ENCODE peak calls at places on chromosomes 6 and 20, in ten cellular contexts. M, I, F, N, D, A, Z, P, W and B are unnamed samples.
A peak's percentile ranks its signal among the peaks of the same experiment; 100 is the strongest.

GRCh38 chr6:79605968-79606764 is 25.0 kb upstream of the SH3BGRL2 start:
- DNase-seq in I (no peak), P (peak; percentile 28), M (no peak), Z (no peak), N (no peak), W (no peak), A (no peak), F (no peak), D (peak; percentile 4), B (no peak)

GRCh38 chr6:4649728-4650127 is 126.5 kb upstream of the CDYL start:
- DNase-seq in I (no peak), Z (no peak), P (no peak), A (no peak), F (no peak), M (no peak), N (no peak), W (no peak), D (peak; percentile 83), B (no peak)

GRCh38 chr6:45115696-45116095 is 212.4 kb upstream of the RUNX2 start:
- DNase-seq in A (no peak), W (no peak), F (no peak), P (no peak), N (no peak), D (peak; percentile 14), M (no peak), Z (no peak), I (no peak), B (no peak)

GRCh38 chr6:125812394-125813231 is 21.9 kb downstream of the NCOA7 start:
- DNase-seq in Z (no peak), I (no peak), M (no peak), N (no peak), W (no peak), D (peak; percentile 75), A (peak; percentile 90), F (no peak), P (no peak), B (no peak)

GRCh38 chr6:9140861-9141534 is 705.7 kb upstream of the SLC35B3 start:
- DNase-seq in P (no peak), F (no peak), D (peak; percentile 18), I (peak; percentile 6), M (no peak), Z (no peak), A (peak; percentile 9), W (no peak), N (no peak), B (no peak)

GRCh38 chr6:149474108-149474935 is 10.5 kb downstream of the ZC3H12D start:
- DNase-seq in M (no peak), W (peak; percentile 60), N (no peak), I (no peak), A (no peak), P (no peak), F (no peak), Z (no peak), D (no peak), B (no peak)

GRCh38 chr6:169168706-169169105 is 84.9 kb downstream of the THBS2 start:
- DNase-seq in P (no peak), N (no peak), A (no peak), F (no peak), W (no peak), D (no peak), M (no peak), I (no peak), Z (no peak), B (no peak)

GRCh38 chr20:20237093-20237959 is 130.6 kb upstream of the INSM1 start:
- DNase-seq in M (peak; percentile 26), I (peak; percentile 49), W (peak; percentile 46), P (peak; percentile 54), F (peak; percentile 33), N (no peak), Z (peak; percentile 56), A (no peak), D (peak; percentile 22), B (no peak)

GRCh38 chr6:154247119-154247814 is 109.3 kb downstream of the IPCEF1 start:
- DNase-seq in F (no peak), D (peak; percentile 26), W (no peak), N (no peak), I (no peak), M (no peak), Z (no peak), P (no peak), A (no peak), B (no peak)

GRCh38 chr20:61599061-61599930 is 347.2 kb downstream of the CDH4 start:
- DNase-seq in P (peak; percentile 69), F (no peak), M (no peak), D (no peak), W (no peak), N (no peak), A (no peak), Z (no peak), I (no peak), B (no peak)

GRCh38 chr6:16766043-16766521 is 4.8 kb upstream of the ATXN1 start:
- DNase-seq in A (peak; percentile 97), M (no peak), P (no peak), N (no peak), F (no peak), D (peak; percentile 82), W (no peak), Z (no peak), I (no peak), B (no peak)

GRCh38 chr20:35088231-35088794 is 4.3 kb downstream of the TRPC4AP start:
- DNase-seq in D (peak; percentile 55), M (no peak), A (no peak), P (no peak), N (no peak), Z (no peak), W (no peak), F (no peak), I (no peak), B (no peak)

DNA sequence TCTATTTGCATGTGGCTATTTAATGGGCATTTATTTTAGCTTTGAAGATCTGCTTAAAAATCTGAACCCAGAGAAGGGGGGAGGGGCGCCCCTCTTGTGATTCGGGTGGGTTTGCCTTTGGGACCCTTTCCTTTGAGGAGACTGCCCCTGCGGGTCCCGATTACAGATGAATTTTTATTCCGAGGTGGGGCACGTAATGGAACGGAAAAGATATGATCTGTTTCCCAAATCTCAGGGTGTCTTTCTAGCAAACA is 30.9 kb downstream of the TFAP2A start:
- DNase-seq in N (no peak), D (no peak), W (no peak), F (no peak), Z (no peak), A (no peak), M (no peak), I (no peak), P (no peak), B (no peak)
- TF ChIP-seq CTCF in N (no peak), D (no peak), W (no peak), F (no peak), Z (no peak), A (no peak), M (no peak), I (no peak), P (no peak), B (no peak)

DNA sequence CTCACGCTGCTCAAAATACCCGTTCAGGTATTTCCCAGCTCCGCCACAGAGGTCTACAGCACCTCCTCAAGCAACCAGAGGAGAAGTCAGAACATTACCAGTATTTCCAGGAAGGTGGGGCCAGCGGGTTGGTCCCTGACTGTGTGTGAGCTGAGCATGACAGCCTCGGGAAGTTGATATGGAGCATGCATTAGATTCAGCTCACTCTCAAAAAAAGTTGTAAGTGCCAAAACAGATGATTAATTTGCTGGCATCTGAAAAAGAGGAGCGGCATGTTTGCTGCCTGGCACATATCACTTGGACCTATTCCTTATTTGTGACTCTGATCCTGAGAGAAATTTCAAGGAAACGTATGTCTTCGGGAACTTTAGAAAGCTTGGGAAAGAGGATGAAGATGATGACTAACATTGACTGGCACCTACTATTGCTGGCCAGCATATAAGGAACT is 32.3 kb downstream of the ELOVL2 start:
- DNase-seq in D (peak; percentile 92), W (no peak), P (peak; percentile 44), M (no peak), Z (no peak), N (no peak), I (peak; percentile 65), A (no peak), F (no peak), B (no peak)
- TF ChIP-seq CTCF in D (peak; percentile 14), W (no peak), P (no peak), M (no peak), Z (no peak), N (no peak), I (no peak), A (no peak), F (no peak), B (peak; percentile 2)

DNA sequence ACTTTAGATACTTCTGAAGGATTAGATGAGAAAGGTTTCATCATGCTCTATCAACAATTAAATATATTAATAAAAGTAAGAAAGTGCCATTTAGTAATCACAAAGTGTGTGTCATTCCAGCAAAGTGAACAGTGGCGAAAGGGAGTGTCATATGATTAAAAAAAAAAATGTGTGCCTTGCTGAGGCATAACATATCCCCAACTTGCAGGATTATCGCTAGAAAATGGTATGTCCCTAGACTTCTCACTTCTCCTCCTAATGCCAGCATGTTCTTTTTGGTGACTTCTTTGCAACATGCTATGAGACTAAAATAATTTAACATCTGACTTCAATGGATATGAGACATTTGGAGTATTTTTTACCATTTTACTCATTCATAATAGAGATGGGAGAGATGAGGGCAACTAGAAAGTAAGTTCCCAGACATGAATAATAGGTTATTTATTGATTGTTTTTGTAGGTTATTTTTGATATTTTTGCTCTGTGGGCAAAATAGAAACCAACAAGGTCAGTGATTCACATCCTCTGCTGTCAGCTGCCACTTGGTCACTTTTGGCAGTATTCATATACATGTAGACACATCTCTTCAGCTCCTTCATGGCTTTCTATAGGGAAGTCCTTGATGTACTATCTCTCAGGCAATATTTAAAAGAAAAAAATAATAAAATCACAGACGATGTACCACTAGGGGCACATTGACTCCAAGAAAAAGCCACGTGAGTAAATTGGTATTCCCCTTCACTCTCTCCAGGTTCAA is 370.1 kb downstream of the BMP2 start:
- DNase-seq in D (no peak), M (no peak), W (no peak), I (no peak), A (no peak), N (no peak), P (no peak), Z (no peak), F (no peak), B (no peak)
- TF ChIP-seq CTCF in D (no peak), M (no peak), W (no peak), I (no peak), A (no peak), N (no peak), P (no peak), Z (no peak), F (no peak), B (no peak)

DNA sequence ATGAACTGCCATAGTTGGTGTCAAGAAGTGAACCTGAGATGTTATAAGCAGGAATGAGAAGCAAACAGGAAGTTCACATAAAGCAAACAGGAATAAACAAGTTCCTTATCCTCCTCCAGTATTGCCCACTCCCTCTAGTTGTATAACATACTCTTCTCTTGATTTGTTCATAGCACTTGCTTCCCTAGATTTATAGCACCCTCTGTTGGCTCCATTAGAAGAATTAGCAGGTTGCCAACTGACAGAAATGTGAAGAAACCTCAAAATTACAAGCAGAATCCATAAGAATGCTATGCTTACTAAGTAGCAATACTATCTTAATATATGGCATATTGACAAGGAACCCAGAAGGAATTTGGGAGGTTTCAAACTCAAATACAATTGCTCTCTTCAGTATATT is 195.4 kb downstream of the TBX18 start:
- DNase-seq in F (no peak), P (no peak), N (no peak), W (no peak), M (no peak), D (peak; percentile 58), A (no peak), I (no peak), Z (no peak), B (no peak)
- TF ChIP-seq CTCF in F (no peak), P (no peak), N (no peak), W (no peak), M (peak; percentile 44), D (no peak), A (peak; percentile 41), I (no peak), Z (no peak), B (peak; percentile 20)